ENCODE peak calls at places on chromosomes 2 and 18, in eight cellular contexts. N, O, J, D, T, Z, M and X are unnamed samples.

GRCh38 chr2:203973676-203974075 is 37.1 kb downstream of the ICOS start:
- DNase-seq in N (no peak), O (no peak), J (no peak), D (no peak), T (no peak), Z (no peak), M (no peak), X (no peak)

GRCh38 chr18:72720116-72720515 is 147.7 kb downstream of the NETO1 start:
- DNase-seq in N (no peak), O (no peak), J (no peak), D (no peak), T (no peak), Z (no peak), M (no peak), X (no peak)

GRCh38 chr2:128311755-128312341 is 6.8 kb downstream of the HS6ST1 start:
- DNase-seq in N (no peak), O (no peak), J (peak; percentile 1), D (no peak), T (no peak), Z (no peak), M (peak; percentile 21), X (peak; percentile 8)

GRCh38 chr2:26477911-26478253 is at the start of gene OTOF:
- DNase-seq in N (peak; percentile 69), O (no peak), J (no peak), D (no peak), T (peak; percentile 52), Z (no peak), M (peak; percentile 65), X (peak; percentile 98)

GRCh38 chr2:27255187-27255586 is 7.7 kb downstream of the SLC30A3 start:
- DNase-seq in N (no peak), O (no peak), J (no peak), D (no peak), T (no peak), Z (no peak), M (no peak), X (peak; percentile 88)

GRCh38 chr2:64371727-64372126 is 82.2 kb upstream of the LGALSL start:
- DNase-seq in N (no peak), O (no peak), J (no peak), D (no peak), T (no peak), Z (no peak), M (no peak), X (no peak)

GRCh38 chr2:119384971-119385370 is 18.2 kb downstream of the DBI start:
- DNase-seq in N (no peak), O (no peak), J (no peak), D (no peak), T (no peak), Z (no peak), M (no peak), X (no peak)

GRCh38 chr18:24026457-24026856 is 11.9 kb downstream of the TTC39C start:
- DNase-seq in N (no peak), O (no peak), J (no peak), D (no peak), T (no peak), Z (no peak), M (no peak), X (no peak)

GRCh38 chr2:237904806-237905599 is 45.6 kb downstream of the RAMP1 start:
- DNase-seq in N (peak; percentile 90), O (no peak), J (no peak), D (no peak), T (peak; percentile 27), Z (no peak), M (peak; percentile 77), X (peak; percentile 95)

GRCh38 chr2:238777369-238778067 is 70.4 kb upstream of the TWIST2 start:
- DNase-seq in N (no peak), O (no peak), J (no peak), D (no peak), T (no peak), Z (no peak), M (no peak), X (no peak)

GRCh38 chr2:168731550-168732128 is 70.8 kb upstream of the NOSTRIN start:
- DNase-seq in N (peak; percentile 20), O (no peak), J (no peak), D (no peak), T (no peak), Z (no peak), M (no peak), X (no peak)

GRCh38 chr2:192195548-192196418 is 1.1 kb upstream of the TMEFF2 start:
- DNase-seq in N (peak; percentile 25), O (no peak), J (no peak), D (no peak), T (peak; percentile 20), Z (peak; percentile 51), M (peak; percentile 13), X (peak; percentile 80)

GRCh38 chr2:1745171-1746023 is 1.1 kb upstream of the PXDN start:
- DNase-seq in N (no peak), O (no peak), J (no peak), D (no peak), T (no peak), Z (no peak), M (no peak), X (no peak)

GRCh38 chr2:120314656-120315366 is 31.1 kb upstream of the INHBB start:
- DNase-seq in N (no peak), O (no peak), J (no peak), D (peak; percentile 26), T (no peak), Z (no peak), M (no peak), X (peak; percentile 84)

GRCh38 chr18:79617521-79618500 is 61.8 kb upstream of the CTDP1 start:
- DNase-seq in N (no peak), O (no peak), J (no peak), D (no peak), T (no peak), Z (no peak), M (no peak), X (peak; percentile 55)

GRCh38 chr2:25030702-25031101 is 11.2 kb upstream of the EFR3B start:
- DNase-seq in N (no peak), O (no peak), J (no peak), D (no peak), T (peak; percentile 8), Z (no peak), M (no peak), X (no peak)